ENCODE peak calls at places on chromosomes 4 and X, in ten cellular contexts. W is CD8-positive, alpha-beta memory T cell; S is activated CD4-positive, alpha-beta T cell treated with anti-CD3 and anti-CD28 coated beads, Interleukin-2, amount 10 ng/mL, durations not matched to agents 7 days and 5 days; P is DMS153; B is small intestine; M is cardiac fibroblast; G is fibroblast of mammary gland; J is HCEC 1CT; L is ELR; V is Peyer's patch. O is an unnamed sample.

GRCh38 chrX:20538974-20539373 is 272.3 kb upstream of the RPS6KA3 start:
- DNase-seq in W (no peak), S (no peak), P (no peak), B (no peak), M (no peak), G (no peak), J (no peak), L (no peak), V (no peak), O (no peak)

GRCh38 chr4:182886768-182887167 is 30.4 kb downstream of the DCTD start:
- DNase-seq in W (no peak), S (no peak), P (no peak), B (no peak), M (no peak), G (no peak), J (no peak), L (no peak), V (no peak), O (no peak)

GRCh38 chrX:41559235-41559634 is 112.1 kb downstream of the NYX start:
- DNase-seq in W (no peak), S (no peak), P (no peak), B (no peak), M (no peak), G (no peak), J (no peak), L (no peak), V (no peak), O (no peak)

GRCh38 chr4:75699299-75699698 is 25.1 kb upstream of the USO1 start:
- DNase-seq in W (no peak), S (no peak), P (no peak), B (no peak), M (no peak), G (no peak), J (no peak), L (no peak), V (no peak), O (no peak)

GRCh38 chr4:77921701-77922100 is 59.1 kb downstream of the MRPL1 start:
- DNase-seq in W (no peak), S (no peak), P (peak), B (peak), M (peak), G (peak), J (peak), L (peak), V (no peak), O (peak)

GRCh38 chr4:95548738-95549245 is at the start of gene UNC5C:
- DNase-seq in W (no peak), S (no peak), P (no peak), B (no peak), M (peak), G (no peak), J (no peak), L (no peak), V (no peak), O (peak)

GRCh38 chr4:187999406-187999932 is 3.9 kb downstream of the ZFP42 start:
- DNase-seq in W (no peak), S (no peak), P (no peak), B (no peak), M (no peak), G (peak), J (no peak), L (no peak), V (no peak), O (no peak)

GRCh38 chr4:7781993-7782392 is 157.7 kb downstream of the AFAP1 start:
- DNase-seq in W (no peak), S (no peak), P (no peak), B (no peak), M (no peak), G (no peak), J (no peak), L (peak), V (peak), O (no peak)

GRCh38 chrX:12241026-12241425 is 102.8 kb downstream of the FRMPD4 start:
- DNase-seq in W (no peak), S (no peak), P (no peak), B (no peak), M (peak), G (peak), J (peak), L (peak), V (no peak), O (no peak)

GRCh38 chr4:168511780-168512467 is 15.1 kb downstream of the PALLD start:
- DNase-seq in W (peak), S (peak), P (no peak), B (no peak), M (no peak), G (no peak), J (no peak), L (no peak), V (no peak), O (no peak)

GRCh38 chr4:75376543-75376942 is 137.7 kb downstream of the RCHY1 start:
- DNase-seq in W (no peak), S (no peak), P (no peak), B (no peak), M (no peak), G (no peak), J (no peak), L (no peak), V (no peak), O (no peak)

GRCh38 chr4:7332216-7333023 is 102.3 kb downstream of the PSAPL1 start:
- DNase-seq in W (no peak), S (no peak), P (no peak), B (no peak), M (peak), G (peak), J (no peak), L (peak), V (peak), O (no peak)

GRCh38 chr4:73945140-73945539 is 36.7 kb downstream of the PF4 start:
- DNase-seq in W (no peak), S (no peak), P (no peak), B (no peak), M (no peak), G (no peak), J (no peak), L (no peak), V (no peak), O (no peak)

GRCh38 chrX:43469391-43470054 is 186.6 kb upstream of the MAOA start:
- DNase-seq in W (no peak), S (no peak), P (no peak), B (peak), M (no peak), G (no peak), J (no peak), L (no peak), V (no peak), O (no peak)

GRCh38 chr4:46844325-46844917 is 64.6 kb downstream of the COX7B2 start:
- DNase-seq in W (peak), S (peak), P (no peak), B (peak), M (peak), G (peak), J (peak), L (peak), V (no peak), O (peak)

GRCh38 chr4:1489639-1489995 is 83.4 kb upstream of the NKX1-1 start:
- DNase-seq in W (no peak), S (no peak), P (no peak), B (no peak), M (no peak), G (no peak), J (no peak), L (no peak), V (peak), O (no peak)

GRCh38 chr4:78776729-78777555 is 792 bp downstream of the BMP2K start:
- DNase-seq in W (peak), S (peak), P (peak), B (peak), M (peak), G (peak), J (peak), L (peak), V (peak), O (peak)

GRCh38 chrX:48776818-48777439 is 9.5 kb upstream of the GATA1 start:
- DNase-seq in W (no peak), S (no peak), P (no peak), B (no peak), M (no peak), G (no peak), J (no peak), L (no peak), V (no peak), O (no peak)

GRCh38 chr4:185232370-185232769 is 23.0 kb downstream of the SNX25 start:
- DNase-seq in W (no peak), S (no peak), P (no peak), B (peak), M (no peak), G (peak), J (peak), L (peak), V (no peak), O (no peak)

GRCh38 chr4:121307441-121308327 is 73.1 kb downstream of the QRFPR start:
- DNase-seq in W (peak), S (peak), P (peak), B (peak), M (peak), G (peak), J (peak), L (peak), V (no peak), O (peak)

GRCh38 chr4:108466936-108467902 is 153.2 kb upstream of the RPL34 start:
- DNase-seq in W (peak), S (peak), P (peak), B (no peak), M (peak), G (peak), J (peak), L (peak), V (no peak), O (peak)

GRCh38 chrX:2484721-2485459 is 15.9 kb downstream of the DHRSX start:
- DNase-seq in W (no peak), S (no peak), P (no peak), B (no peak), M (peak), G (peak), J (peak), L (no peak), V (peak), O (peak)

GRCh38 chr4:119266153-119266552 is 53.6 kb downstream of the USP53 start:
- DNase-seq in W (no peak), S (no peak), P (no peak), B (no peak), M (no peak), G (no peak), J (no peak), L (no peak), V (no peak), O (no peak)

GRCh38 chr4:82419451-82419850 is 10.8 kb downstream of the HNRNPDL start:
- DNase-seq in W (no peak), S (no peak), P (no peak), B (no peak), M (no peak), G (no peak), J (no peak), L (no peak), V (no peak), O (peak)

GRCh38 chr4:156294577-156294976 is 340.9 kb upstream of the CTSO start:
- DNase-seq in W (no peak), S (no peak), P (peak), B (peak), M (peak), G (peak), J (peak), L (peak), V (no peak), O (peak)

GRCh38 chrX:72247206-72247944 is 8.5 kb upstream of the ERCC6L start:
- DNase-seq in W (no peak), S (no peak), P (peak), B (peak), M (peak), G (peak), J (no peak), L (no peak), V (peak), O (no peak)

GRCh38 chr4:40327340-40327739 is 7.8 kb upstream of the CHRNA9 start:
- DNase-seq in W (no peak), S (no peak), P (no peak), B (no peak), M (peak), G (no peak), J (no peak), L (no peak), V (no peak), O (no peak)